ENCODE peak calls at places on chromosome 22, in eight cellular contexts. One of them, this sample, is unnamed.

GRCh38 chr22:29517215-29517908 is 36.2 kb downstream of the THOC5 start:
- DNase-seq in SK-N-SH: peak
- DNase-seq in HCT116: no peak
- DNase-seq in K562: no peak
- DNase-seq in HepG2: no peak
- DNase-seq in GM12878: no peak
- DNase-seq in HL-60: no peak
- DNase-seq in GM23338: no peak
- DNase-seq in this sample: no peak

GRCh38 chr22:45731041-45731797 is 59.6 kb downstream of the ATXN10 start:
- DNase-seq in GM12878: no peak
- DNase-seq in HL-60: no peak
- DNase-seq in SK-N-SH: no peak
- DNase-seq in HepG2: no peak
- DNase-seq in HCT116: no peak
- DNase-seq in GM23338: peak
- DNase-seq in K562: no peak
- DNase-seq in this sample: no peak

GRCh38 chr22:26259510-26259909 is 90.2 kb downstream of the SEZ6L start:
- DNase-seq in K562: no peak
- DNase-seq in GM23338: peak
- DNase-seq in GM12878: no peak
- DNase-seq in HL-60: peak
- DNase-seq in SK-N-SH: no peak
- DNase-seq in HCT116: peak
- DNase-seq in HepG2: peak
- DNase-seq in this sample: no peak

GRCh38 chr22:24592846-24593809 is at the start of gene LRRC75B:
- DNase-seq in HCT116: peak
- DNase-seq in GM12878: no peak
- DNase-seq in HepG2: peak
- DNase-seq in GM23338: peak
- DNase-seq in K562: peak
- DNase-seq in SK-N-SH: peak
- DNase-seq in HL-60: peak
- DNase-seq in this sample: no peak

GRCh38 chr22:50577987-50578775 is at the start of gene CPT1B:
- DNase-seq in SK-N-SH: no peak
- DNase-seq in GM12878: no peak
- DNase-seq in HCT116: no peak
- DNase-seq in HepG2: no peak
- DNase-seq in HL-60: no peak
- DNase-seq in K562: peak
- DNase-seq in GM23338: peak
- DNase-seq in this sample: no peak

GRCh38 chr22:29079218-29079901 is 6.5 kb downstream of the KREMEN1 start:
- DNase-seq in GM12878: no peak
- DNase-seq in K562: no peak
- DNase-seq in GM23338: no peak
- DNase-seq in HCT116: no peak
- DNase-seq in SK-N-SH: no peak
- DNase-seq in HL-60: no peak
- DNase-seq in HepG2: no peak
- DNase-seq in this sample: no peak

GRCh38 chr22:50674127-50674493 is 1.5 kb downstream of the SHANK3 start:
- DNase-seq in GM23338: peak
- DNase-seq in K562: no peak
- DNase-seq in HepG2: no peak
- DNase-seq in HCT116: no peak
- DNase-seq in SK-N-SH: peak
- DNase-seq in GM12878: no peak
- DNase-seq in HL-60: no peak
- DNase-seq in this sample: no peak

GRCh38 chr22:29700949-29701927 is 18.6 kb upstream of the CABP7 start:
- DNase-seq in K562: peak
- DNase-seq in SK-N-SH: peak
- DNase-seq in GM12878: no peak
- DNase-seq in HepG2: peak
- DNase-seq in HL-60: peak
- DNase-seq in HCT116: peak
- DNase-seq in GM23338: peak
- DNase-seq in this sample: no peak

GRCh38 chr22:41966607-41967240 is 2.5 kb upstream of the SEPTIN3 start:
- DNase-seq in GM12878: peak
- DNase-seq in GM23338: peak
- DNase-seq in HL-60: peak
- DNase-seq in SK-N-SH: peak
- DNase-seq in HCT116: peak
- DNase-seq in K562: peak
- DNase-seq in HepG2: peak
- DNase-seq in this sample: peak

GRCh38 chr22:28771195-28771791 is 1.2 kb upstream of the CCDC117 start:
- DNase-seq in HepG2: peak
- DNase-seq in HCT116: no peak
- DNase-seq in HL-60: no peak
- DNase-seq in GM12878: no peak
- DNase-seq in GM23338: no peak
- DNase-seq in SK-N-SH: no peak
- DNase-seq in K562: no peak
- DNase-seq in this sample: no peak

GRCh38 chr22:50529416-50530279 is at the start of gene TYMP:
- DNase-seq in HL-60: peak
- DNase-seq in SK-N-SH: no peak
- DNase-seq in K562: no peak
- DNase-seq in GM23338: peak
- DNase-seq in HepG2: peak
- DNase-seq in HCT116: no peak
- DNase-seq in GM12878: no peak
- DNase-seq in this sample: no peak

GRCh38 chr22:23211622-23212021 is 31.3 kb downstream of the BCR start:
- DNase-seq in GM12878: no peak
- DNase-seq in HepG2: no peak
- DNase-seq in HL-60: no peak
- DNase-seq in SK-N-SH: no peak
- DNase-seq in GM23338: no peak
- DNase-seq in K562: peak
- DNase-seq in HCT116: no peak
- DNase-seq in this sample: no peak

GRCh38 chr22:25630446-25630845 is 66.0 kb downstream of the GRK3 start:
- DNase-seq in GM12878: no peak
- DNase-seq in GM23338: peak
- DNase-seq in SK-N-SH: no peak
- DNase-seq in HCT116: no peak
- DNase-seq in HepG2: no peak
- DNase-seq in HL-60: no peak
- DNase-seq in K562: no peak
- DNase-seq in this sample: no peak

GRCh38 chr22:50119768-50120251 is 30.0 kb downstream of the MOV10L1 start:
- DNase-seq in HL-60: no peak
- DNase-seq in GM12878: no peak
- DNase-seq in HCT116: no peak
- DNase-seq in HepG2: no peak
- DNase-seq in GM23338: no peak
- DNase-seq in K562: no peak
- DNase-seq in SK-N-SH: no peak
- DNase-seq in this sample: no peak

DNA sequence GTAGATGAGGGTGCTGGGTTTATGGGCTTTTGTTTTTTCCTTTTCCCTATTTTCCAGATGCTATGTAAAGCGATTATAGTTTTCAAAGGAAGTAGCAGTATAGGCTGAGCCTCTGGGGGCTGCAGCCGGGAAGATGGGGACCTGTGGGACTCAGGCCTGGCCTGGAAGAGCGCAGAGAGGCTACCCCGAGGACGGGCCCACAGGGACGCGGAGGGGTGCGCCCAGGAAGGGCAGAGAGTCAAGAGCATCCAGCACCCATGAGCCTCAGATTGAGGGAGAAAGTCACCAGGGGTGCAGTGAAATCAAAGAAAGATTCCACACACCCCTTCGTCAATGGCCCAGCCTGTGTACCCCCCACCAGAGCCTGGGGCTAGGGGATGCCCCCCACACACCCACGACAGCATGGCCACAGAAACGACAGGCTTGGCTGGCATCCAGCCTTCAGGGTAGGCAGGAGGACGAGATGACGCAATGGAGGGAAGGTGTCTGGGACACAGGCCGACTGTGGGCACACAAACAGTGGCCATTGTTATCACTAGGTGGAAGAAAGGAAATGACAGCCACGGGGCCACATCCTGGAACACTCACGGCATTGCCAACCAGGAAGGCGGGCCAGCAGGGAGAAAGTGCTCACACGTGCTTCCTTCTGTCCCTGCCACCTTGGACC is 9.0 kb downstream of the PLA2G6 start:
- DNase-seq in HepG2: peak
- DNase-seq in GM12878: no peak
- DNase-seq in K562: no peak
- DNase-seq in SK-N-SH: no peak
- DNase-seq in HCT116: no peak
- DNase-seq in GM23338: no peak
- DNase-seq in HL-60: peak
- DNase-seq in this sample: no peak
- TF ChIP-seq POLR2AphosphoS5 in HepG2: no peak
- TF ChIP-seq POLR2AphosphoS5 in GM12878: no peak
- TF ChIP-seq POLR2AphosphoS5 in K562: no peak
- TF ChIP-seq POLR2AphosphoS5 in SK-N-SH: no peak
- TF ChIP-seq POLR2AphosphoS5 in HCT116: no peak
- TF ChIP-seq POLR2AphosphoS5 in GM23338: no peak
- TF ChIP-seq POLR2AphosphoS5 in HL-60: no peak
- TF ChIP-seq POLR2AphosphoS5 in this sample: no peak

DNA sequence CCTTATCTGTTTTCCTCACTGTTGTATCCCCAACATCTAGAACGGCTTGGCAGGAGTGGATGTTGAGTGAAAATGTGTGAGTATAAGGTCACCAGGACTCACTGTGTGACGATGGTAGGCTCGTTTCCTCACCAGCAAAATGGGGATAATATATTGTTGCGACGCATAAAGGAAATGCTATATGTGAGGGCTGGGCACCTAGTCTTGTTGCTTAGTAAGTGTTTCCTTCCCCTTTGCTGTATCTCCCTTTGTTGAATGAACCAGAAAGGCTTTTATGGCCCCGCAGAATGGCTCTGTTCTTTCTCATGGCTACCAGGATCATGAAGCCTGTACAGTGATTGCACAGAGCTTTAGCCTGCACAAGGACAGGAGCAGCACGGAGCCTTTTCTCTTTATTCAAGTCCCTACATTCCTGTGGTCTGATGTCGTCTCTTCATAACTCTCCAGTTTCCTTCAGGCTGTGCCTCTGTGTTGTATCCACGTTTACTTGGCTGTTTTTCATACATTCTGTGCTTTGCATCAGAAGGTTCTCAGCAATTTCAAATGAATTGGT is 5.4 kb downstream of the TNRC6B start:
- DNase-seq in HCT116: no peak
- DNase-seq in GM12878: no peak
- DNase-seq in HepG2: peak
- DNase-seq in HL-60: peak
- DNase-seq in SK-N-SH: no peak
- DNase-seq in K562: no peak
- DNase-seq in GM23338: no peak
- DNase-seq in this sample: no peak
- TF ChIP-seq REST in HCT116: no peak
- TF ChIP-seq REST in GM12878: no peak
- TF ChIP-seq REST in HepG2: no peak
- TF ChIP-seq REST in HL-60: no peak
- TF ChIP-seq REST in SK-N-SH: no peak
- TF ChIP-seq REST in K562: no peak
- TF ChIP-seq REST in GM23338: no peak
- TF ChIP-seq REST in this sample: no peak

GRCh38 chr22:27745809-27746208 is 55.7 kb downstream of the MN1 start:
- DNase-seq in HCT116: no peak
- DNase-seq in GM12878: no peak
- DNase-seq in HL-60: no peak
- DNase-seq in GM23338: no peak
- DNase-seq in HepG2: no peak
- DNase-seq in SK-N-SH: no peak
- DNase-seq in K562: no peak
- DNase-seq in this sample: no peak

GRCh38 chr22:27748355-27749168 is 53.0 kb downstream of the MN1 start:
- DNase-seq in HepG2: no peak
- DNase-seq in HCT116: no peak
- DNase-seq in GM23338: peak
- DNase-seq in SK-N-SH: no peak
- DNase-seq in K562: no peak
- DNase-seq in HL-60: no peak
- DNase-seq in GM12878: no peak
- DNase-seq in this sample: no peak

GRCh38 chr22:27746918-27747317 is 54.6 kb downstream of the MN1 start:
- DNase-seq in HL-60: no peak
- DNase-seq in SK-N-SH: no peak
- DNase-seq in HCT116: no peak
- DNase-seq in K562: no peak
- DNase-seq in HepG2: no peak
- DNase-seq in GM12878: no peak
- DNase-seq in GM23338: no peak
- DNase-seq in this sample: no peak

GRCh38 chr22:27749597-27750225 is 51.8 kb downstream of the MN1 start:
- DNase-seq in K562: no peak
- DNase-seq in HCT116: no peak
- DNase-seq in GM12878: no peak
- DNase-seq in SK-N-SH: no peak
- DNase-seq in GM23338: peak
- DNase-seq in HL-60: no peak
- DNase-seq in HepG2: no peak
- DNase-seq in this sample: no peak

GRCh38 chr22:27747396-27748256 is 53.9 kb downstream of the MN1 start:
- DNase-seq in HCT116: no peak
- DNase-seq in GM23338: peak
- DNase-seq in SK-N-SH: no peak
- DNase-seq in HL-60: no peak
- DNase-seq in GM12878: no peak
- DNase-seq in K562: peak
- DNase-seq in HepG2: no peak
- DNase-seq in this sample: no peak
- H3K27ac ChIP-seq in HCT116: no peak
- H3K27ac ChIP-seq in GM23338: no peak
- H3K27ac ChIP-seq in SK-N-SH: no peak
- H3K27ac ChIP-seq in HL-60: no peak
- H3K27ac ChIP-seq in GM12878: no peak
- H3K27ac ChIP-seq in K562: no peak
- H3K27ac ChIP-seq in HepG2: no peak
- H3K27ac ChIP-seq in this sample: no peak

DNA sequence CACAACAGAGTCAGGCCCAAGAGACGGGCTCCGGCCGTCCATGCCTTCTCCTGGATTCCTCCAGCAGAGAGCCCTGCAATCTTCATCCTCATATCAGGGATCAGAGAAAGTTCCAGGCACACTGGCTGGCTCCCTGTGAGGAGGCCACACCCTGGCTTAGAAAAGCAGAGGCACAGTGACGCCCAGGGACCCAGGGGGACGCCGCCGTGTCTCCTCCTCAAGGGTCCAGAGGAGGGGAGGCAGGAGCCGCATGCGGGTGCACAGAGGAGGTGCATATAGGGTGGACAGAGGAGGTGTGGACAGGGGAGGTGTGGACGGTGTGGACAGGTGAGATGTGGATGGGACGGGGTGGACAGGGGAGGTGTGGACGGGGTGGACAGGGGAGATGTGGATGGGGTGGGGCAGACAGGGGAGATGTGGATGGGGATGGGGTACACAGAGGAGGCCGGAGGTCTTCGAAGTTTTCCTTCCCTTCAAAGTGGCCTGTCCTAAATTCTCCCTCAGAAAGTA is 1521.9 kb downstream of the BRD1 start:
- DNase-seq in K562: no peak
- DNase-seq in GM23338: no peak
- DNase-seq in SK-N-SH: no peak
- DNase-seq in HCT116: no peak
- DNase-seq in HepG2: no peak
- DNase-seq in GM12878: no peak
- DNase-seq in HL-60: no peak
- DNase-seq in this sample: no peak
- TF ChIP-seq POLR2AphosphoS5 in K562: no peak
- TF ChIP-seq POLR2AphosphoS5 in GM23338: no peak
- TF ChIP-seq POLR2AphosphoS5 in SK-N-SH: no peak
- TF ChIP-seq POLR2AphosphoS5 in HCT116: no peak
- TF ChIP-seq POLR2AphosphoS5 in HepG2: no peak
- TF ChIP-seq POLR2AphosphoS5 in GM12878: no peak
- TF ChIP-seq POLR2AphosphoS5 in HL-60: no peak
- TF ChIP-seq POLR2AphosphoS5 in this sample: no peak